ENCODE peak calls at places on chromosomes 13 and 19, in eight cellular contexts. T, X, J, I, M, U, L and F are unnamed samples.

GRCh38 chr13:75452564-75452963 is 29.4 kb downstream of the TBC1D4 start:
- DNase-seq in T (no peak), X (no peak), J (no peak), I (peak), M (no peak), U (no peak), L (no peak), F (no peak)

GRCh38 chr13:30142502-30143211 is 164.7 kb downstream of the KATNAL1 start:
- DNase-seq in T (peak), X (no peak), J (no peak), I (peak), M (no peak), U (peak), L (no peak), F (no peak)

GRCh38 chr19:1035998-1036621 is 3.8 kb upstream of the ABCA7 start:
- DNase-seq in T (no peak), X (no peak), J (no peak), I (no peak), M (no peak), U (no peak), L (peak), F (no peak)

GRCh38 chr13:94479559-94480095 is at the start of gene DCT:
- DNase-seq in T (no peak), X (no peak), J (no peak), I (no peak), M (no peak), U (no peak), L (no peak), F (no peak)

GRCh38 chr13:25847145-25847544 is 204.7 kb downstream of the SHISA2 start:
- DNase-seq in T (no peak), X (no peak), J (no peak), I (no peak), M (no peak), U (no peak), L (no peak), F (no peak)

GRCh38 chr19:38944981-38945506 is 14.3 kb downstream of the MRPS12 start:
- DNase-seq in T (peak), X (no peak), J (no peak), I (peak), M (no peak), U (no peak), L (no peak), F (no peak)

GRCh38 chr13:109162248-109163051 is 533.0 kb downstream of the MYO16 start:
- DNase-seq in T (no peak), X (no peak), J (peak), I (no peak), M (no peak), U (peak), L (no peak), F (no peak)

GRCh38 chr13:39417643-39418042 is 185.3 kb downstream of the LHFPL6 start:
- DNase-seq in T (no peak), X (no peak), J (no peak), I (peak), M (peak), U (peak), L (no peak), F (no peak)

GRCh38 chr19:10421981-10422461 is 1.7 kb downstream of the PDE4A start:
- DNase-seq in T (no peak), X (no peak), J (no peak), I (no peak), M (no peak), U (no peak), L (no peak), F (no peak)

GRCh38 chr13:110680852-110681251 is 25.1 kb downstream of the CARS2 start:
- DNase-seq in T (peak), X (peak), J (peak), I (peak), M (peak), U (no peak), L (no peak), F (no peak)

GRCh38 chr19:40321566-40322270 is 26.5 kb downstream of the C19orf47 start:
- DNase-seq in T (no peak), X (no peak), J (no peak), I (no peak), M (no peak), U (no peak), L (no peak), F (no peak)

GRCh38 chr13:49635599-49636433 is 7.5 kb downstream of the ARL11 start:
- DNase-seq in T (no peak), X (no peak), J (no peak), I (peak), M (no peak), U (no peak), L (no peak), F (no peak)

GRCh38 chr13:47454986-47455385 is 546.1 kb downstream of the SUCLA2 start:
- DNase-seq in T (no peak), X (no peak), J (no peak), I (peak), M (no peak), U (no peak), L (no peak), F (no peak)

GRCh38 chr13:106477303-106477702 is 58.2 kb downstream of the EFNB2 start:
- DNase-seq in T (no peak), X (no peak), J (no peak), I (no peak), M (no peak), U (no peak), L (no peak), F (no peak)

GRCh38 chr13:98447130-98447529 is 129.8 kb downstream of the STK24 start:
- DNase-seq in T (no peak), X (no peak), J (no peak), I (no peak), M (no peak), U (no peak), L (no peak), F (no peak)

GRCh38 chr13:98446234-98446621 is 130.7 kb downstream of the STK24 start:
- DNase-seq in T (no peak), X (no peak), J (no peak), I (no peak), M (no peak), U (no peak), L (no peak), F (no peak)

GRCh38 chr13:98448642-98448928 is 128.3 kb downstream of the STK24 start:
- DNase-seq in T (no peak), X (no peak), J (no peak), I (no peak), M (no peak), U (no peak), L (no peak), F (no peak)

GRCh38 chr13:98449273-98449672 is 127.6 kb downstream of the STK24 start:
- DNase-seq in T (no peak), X (no peak), J (no peak), I (no peak), M (no peak), U (no peak), L (no peak), F (no peak)

DNA sequence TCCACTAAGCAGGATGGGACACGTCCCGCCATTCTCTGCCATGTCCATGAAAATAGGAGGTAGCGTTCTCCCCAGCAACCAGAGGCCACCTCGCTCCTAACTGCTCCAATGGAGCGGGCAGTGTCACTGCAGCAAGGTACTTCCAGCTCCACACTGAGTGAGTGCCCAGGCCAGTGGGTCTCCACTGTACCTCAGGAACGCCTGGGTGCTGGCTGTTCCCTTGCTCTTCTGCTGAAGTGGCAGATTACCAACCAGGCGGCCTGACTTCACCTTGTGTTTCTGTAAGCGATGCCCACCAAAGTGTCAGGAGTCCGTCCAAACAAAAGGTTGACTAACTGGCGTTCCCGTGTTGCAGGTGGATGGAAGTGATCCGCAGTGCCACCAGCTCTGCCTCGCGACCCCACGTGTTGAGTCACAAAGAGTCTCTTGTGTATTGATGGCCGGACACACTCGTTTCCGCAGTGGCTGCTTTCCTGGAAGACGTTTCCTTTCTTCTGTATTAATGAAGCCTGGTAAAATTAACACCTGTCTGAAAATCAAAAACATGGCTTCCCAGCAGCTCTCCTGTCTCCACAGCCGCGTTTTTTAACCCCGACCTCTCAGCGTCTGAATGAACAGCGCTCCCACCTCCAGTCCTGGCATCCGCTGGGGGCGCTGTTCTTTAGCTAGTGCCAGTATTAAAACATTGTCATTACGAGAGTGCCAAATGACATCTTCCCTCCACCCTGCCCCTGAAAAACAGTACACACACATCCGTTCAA is 128.8 kb downstream of the STK24 start:
- DNase-seq in T (peak), X (peak), J (peak), I (peak), M (peak), U (no peak), L (no peak), F (no peak)
- TF ChIP-seq CTCF in T (peak), X (peak), J (peak), I (peak), M (peak), U (no peak), L (peak), F (peak)

DNA sequence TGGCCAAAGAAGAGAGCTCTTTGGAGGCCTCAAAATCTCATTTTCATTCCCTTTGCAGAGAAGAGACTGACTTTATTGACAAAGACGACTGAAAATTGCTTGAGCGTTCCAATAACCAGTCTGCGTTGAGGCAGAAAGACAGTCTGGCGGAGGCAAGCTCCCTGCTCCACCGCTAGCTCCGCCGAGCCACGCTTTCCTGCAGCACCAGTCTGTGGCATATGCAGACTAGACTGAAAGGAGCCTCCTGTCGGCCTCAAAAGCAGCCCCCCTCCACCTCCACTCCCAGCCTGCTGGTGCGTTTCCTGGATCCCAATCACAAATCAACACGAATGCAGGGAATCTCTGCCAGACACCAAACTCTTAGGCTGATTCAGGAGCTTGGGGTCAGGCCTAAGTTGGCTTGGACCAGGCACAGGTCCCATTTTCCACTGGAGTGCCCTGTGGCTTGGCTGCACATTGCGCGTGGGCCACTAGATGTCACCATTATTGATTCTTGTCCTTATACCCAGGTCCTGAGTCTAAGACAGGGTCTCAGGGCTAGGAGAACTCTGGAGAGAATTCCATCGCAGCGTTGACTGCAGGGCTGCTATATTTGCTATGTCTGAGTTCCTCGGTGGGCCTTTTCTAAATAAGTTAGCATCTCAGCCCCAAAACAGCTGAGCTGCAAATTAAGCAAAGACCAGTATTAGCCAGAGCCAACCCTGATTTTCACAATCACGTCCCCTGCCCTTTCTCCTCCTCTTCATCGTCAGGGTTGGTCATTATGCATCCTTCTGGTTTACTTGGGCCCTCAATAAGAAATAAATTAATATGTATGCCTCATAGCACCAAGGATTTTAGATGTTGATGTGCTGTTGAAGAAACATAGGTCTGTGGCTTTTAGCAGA is 5.2 kb upstream of the ZNF507 start:
- DNase-seq in T (peak), X (peak), J (peak), I (peak), M (peak), U (peak), L (no peak), F (peak)
- TF ChIP-seq CTCF in T (peak), X (peak), J (peak), I (peak), M (peak), U (peak), L (peak), F (peak)

GRCh38 chr13:69591437-69591836 is 516.2 kb upstream of the ATXN8OS start:
- DNase-seq in T (no peak), X (no peak), J (no peak), I (no peak), M (no peak), U (no peak), L (no peak), F (no peak)

GRCh38 chr13:69580255-69580654 is 527.4 kb upstream of the ATXN8OS start:
- DNase-seq in T (no peak), X (no peak), J (no peak), I (no peak), M (no peak), U (no peak), L (no peak), F (no peak)

GRCh38 chr13:69589531-69589930 is 518.1 kb upstream of the ATXN8OS start:
- DNase-seq in T (no peak), X (no peak), J (no peak), I (no peak), M (no peak), U (no peak), L (no peak), F (no peak)

DNA sequence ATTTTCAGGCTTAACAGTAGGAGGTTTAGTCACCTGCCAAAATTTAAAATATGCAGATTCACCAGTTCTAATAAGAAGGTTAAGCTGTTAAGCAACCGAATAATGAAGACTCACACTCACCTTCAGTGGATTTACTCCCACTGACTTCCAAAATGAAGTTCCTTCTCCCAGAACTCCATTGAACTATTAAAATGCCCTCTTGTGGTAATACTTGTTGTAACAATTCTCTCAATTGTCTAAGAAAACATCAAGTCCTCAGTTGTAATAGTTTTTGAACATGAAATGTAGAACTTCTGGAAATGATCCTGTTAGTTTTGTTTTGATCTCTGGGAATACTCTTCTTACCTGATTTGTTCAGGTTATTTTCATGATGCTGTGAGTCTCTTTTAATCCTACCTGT is 522.0 kb upstream of the ATXN8OS start:
- DNase-seq in T (no peak), X (no peak), J (no peak), I (no peak), M (no peak), U (no peak), L (no peak), F (no peak)
- TF ChIP-seq CTCF in T (no peak), X (peak), J (no peak), I (no peak), M (peak), U (no peak), L (peak), F (no peak)

GRCh38 chr19:19319725-19320361 is 466 bp downstream of the SUGP1 start:
- DNase-seq in T (no peak), X (no peak), J (peak), I (peak), M (no peak), U (no peak), L (no peak), F (no peak)

GRCh38 chr19:19324059-19324755 is 3.6 kb downstream of the MAU2 start:
- DNase-seq in T (no peak), X (no peak), J (no peak), I (no peak), M (no peak), U (no peak), L (no peak), F (no peak)

GRCh38 chr19:19321143-19321577 is 531 bp downstream of the MAU2 start:
- DNase-seq in T (peak), X (no peak), J (peak), I (peak), M (no peak), U (no peak), L (no peak), F (no peak)

GRCh38 chr19:19316082-19316481 is 4.2 kb downstream of the SUGP1 start:
- DNase-seq in T (no peak), X (no peak), J (no peak), I (no peak), M (no peak), U (no peak), L (no peak), F (no peak)

DNA sequence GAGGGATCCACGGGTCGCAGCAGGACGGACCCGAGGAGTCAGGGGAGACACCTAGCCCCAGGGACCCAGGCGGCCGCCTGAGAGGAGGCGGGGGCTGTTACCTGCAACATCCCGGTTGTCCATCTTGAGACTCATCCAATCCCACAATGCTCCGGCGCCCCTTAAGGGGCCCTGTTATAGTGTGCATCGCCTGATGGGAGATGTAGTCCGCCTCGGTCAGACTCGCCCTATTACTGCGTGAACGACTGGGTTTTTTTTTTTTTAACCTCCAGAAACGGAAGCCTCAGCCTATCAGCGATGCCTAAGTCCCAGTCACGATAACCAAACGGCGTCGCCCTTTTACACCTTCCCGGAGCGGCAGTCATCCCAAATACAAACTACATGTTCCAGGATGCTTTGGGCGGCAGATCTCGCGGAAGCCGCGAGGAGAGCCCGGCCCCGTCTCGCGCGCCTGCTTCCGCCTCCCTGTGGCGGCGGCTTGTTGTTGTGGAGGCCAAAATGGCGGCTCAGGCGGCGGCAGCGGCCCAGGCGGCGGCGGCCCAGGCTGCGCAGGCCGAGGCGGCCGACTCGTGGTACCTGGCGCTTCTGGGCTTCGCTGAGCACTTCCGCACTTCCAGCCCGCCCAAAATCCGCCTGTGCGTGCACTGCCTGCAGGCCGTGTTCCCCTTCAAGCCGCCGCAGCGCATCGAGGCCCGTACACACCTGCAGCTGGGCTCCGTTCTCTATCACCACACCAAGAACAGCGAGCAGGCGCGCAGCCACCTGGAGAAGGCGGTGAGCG is at the start of the genes MAU2 and SUGP1:
- DNase-seq in T (peak), X (peak), J (peak), I (peak), M (peak), U (peak), L (peak), F (peak)
- TF ChIP-seq CTCF in T (no peak), X (no peak), J (no peak), I (no peak), M (peak), U (no peak), L (no peak), F (peak)

GRCh38 chr19:33720155-33720493 is 76.5 kb upstream of the KCTD15 start:
- DNase-seq in T (no peak), X (no peak), J (no peak), I (no peak), M (no peak), U (no peak), L (no peak), F (no peak)

GRCh38 chr19:33722456-33723239 is 74.0 kb upstream of the KCTD15 start:
- DNase-seq in T (no peak), X (no peak), J (no peak), I (no peak), M (no peak), U (no peak), L (no peak), F (no peak)

GRCh38 chr19:33721735-33722297 is 74.9 kb upstream of the KCTD15 start:
- DNase-seq in T (no peak), X (no peak), J (no peak), I (no peak), M (no peak), U (no peak), L (no peak), F (no peak)

GRCh38 chr19:33719366-33720154 is 77.1 kb upstream of the KCTD15 start:
- DNase-seq in T (peak), X (no peak), J (no peak), I (no peak), M (no peak), U (no peak), L (no peak), F (no peak)

GRCh38 chr19:33720691-33721682 is 75.7 kb upstream of the KCTD15 start:
- DNase-seq in T (no peak), X (no peak), J (no peak), I (no peak), M (no peak), U (no peak), L (no peak), F (no peak)
- TF ChIP-seq CTCF in T (peak), X (no peak), J (no peak), I (no peak), M (peak), U (no peak), L (no peak), F (no peak)

DNA sequence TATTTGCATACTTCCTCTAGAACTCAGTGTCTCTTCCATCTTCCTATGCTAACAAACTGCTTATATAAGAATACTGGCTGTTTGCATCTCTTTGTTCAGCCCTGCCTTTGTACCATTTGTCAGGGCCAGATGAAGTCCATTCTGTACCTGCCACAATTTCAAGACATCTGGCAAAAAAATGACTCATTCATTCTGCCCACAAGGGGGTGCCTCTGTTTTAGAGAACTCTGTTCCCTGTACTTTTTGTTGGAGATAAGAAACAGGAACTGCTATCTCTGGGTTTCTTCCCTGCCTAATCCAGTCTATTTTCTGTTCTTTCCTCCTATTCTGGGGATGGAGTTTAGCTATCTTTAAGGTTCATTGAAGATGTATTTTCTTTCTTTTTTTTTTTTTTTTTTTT is 23.0 kb downstream of the ZNF568 start:
- DNase-seq in T (no peak), X (no peak), J (peak), I (peak), M (no peak), U (no peak), L (no peak), F (no peak)
- TF ChIP-seq CTCF in T (no peak), X (no peak), J (no peak), I (no peak), M (no peak), U (no peak), L (no peak), F (no peak)